ENCODE peak calls at places on chromosomes 1 and 21, in ten cellular contexts. One of them, this sample, is unnamed.

GRCh38 chr1:18485227-18485626 is 4.5 kb downstream of the KLHDC7A start:
- DNase-seq in esophagus squamous epithelium: no peak
- DNase-seq in GM12865: no peak
- DNase-seq in foreskin fibroblast: no peak
- DNase-seq in CD4-positive, alpha-beta T cell: no peak
- DNase-seq in activated B cell treated with CpG ODN at 0.5 μM for 24 hours: no peak
- DNase-seq in suprapubic skin: no peak
- DNase-seq in WTC11: no peak
- DNase-seq in ovary: no peak
- DNase-seq in HCT116: no peak
- DNase-seq in this sample: no peak

GRCh38 chr1:7019510-7019909 is 234.3 kb downstream of the CAMTA1 start:
- DNase-seq in esophagus squamous epithelium: no peak
- DNase-seq in GM12865: no peak
- DNase-seq in foreskin fibroblast: no peak
- DNase-seq in CD4-positive, alpha-beta T cell: no peak
- DNase-seq in activated B cell treated with CpG ODN at 0.5 μM for 24 hours: no peak
- DNase-seq in suprapubic skin: no peak
- DNase-seq in WTC11: no peak
- DNase-seq in ovary: no peak
- DNase-seq in HCT116: no peak
- DNase-seq in this sample: no peak

GRCh38 chr1:175220853-175221547 is 28.4 kb upstream of the KIAA0040 start:
- DNase-seq in esophagus squamous epithelium: no peak
- DNase-seq in GM12865: no peak
- DNase-seq in foreskin fibroblast: no peak
- DNase-seq in CD4-positive, alpha-beta T cell: no peak
- DNase-seq in activated B cell treated with CpG ODN at 0.5 μM for 24 hours: no peak
- DNase-seq in suprapubic skin: no peak
- DNase-seq in WTC11: no peak
- DNase-seq in ovary: no peak
- DNase-seq in HCT116: no peak
- DNase-seq in this sample: no peak

GRCh38 chr1:212967767-212968166 is 17.4 kb downstream of the VASH2 start:
- DNase-seq in esophagus squamous epithelium: no peak
- DNase-seq in GM12865: peak
- DNase-seq in foreskin fibroblast: peak
- DNase-seq in CD4-positive, alpha-beta T cell: no peak
- DNase-seq in activated B cell treated with CpG ODN at 0.5 μM for 24 hours: no peak
- DNase-seq in suprapubic skin: no peak
- DNase-seq in WTC11: peak
- DNase-seq in ovary: no peak
- DNase-seq in HCT116: peak
- DNase-seq in this sample: no peak

GRCh38 chr1:30322859-30323257 is 400.5 kb downstream of the MATN1 start:
- DNase-seq in esophagus squamous epithelium: no peak
- DNase-seq in GM12865: no peak
- DNase-seq in foreskin fibroblast: no peak
- DNase-seq in CD4-positive, alpha-beta T cell: no peak
- DNase-seq in activated B cell treated with CpG ODN at 0.5 μM for 24 hours: no peak
- DNase-seq in suprapubic skin: no peak
- DNase-seq in WTC11: peak
- DNase-seq in ovary: no peak
- DNase-seq in HCT116: no peak
- DNase-seq in this sample: no peak

GRCh38 chr21:15837603-15838002 is 107.8 kb downstream of the USP25 start:
- DNase-seq in esophagus squamous epithelium: no peak
- DNase-seq in GM12865: no peak
- DNase-seq in foreskin fibroblast: peak
- DNase-seq in CD4-positive, alpha-beta T cell: no peak
- DNase-seq in activated B cell treated with CpG ODN at 0.5 μM for 24 hours: no peak
- DNase-seq in suprapubic skin: no peak
- DNase-seq in WTC11: no peak
- DNase-seq in ovary: no peak
- DNase-seq in HCT116: no peak
- DNase-seq in this sample: no peak

GRCh38 chr1:53460666-53461328 is 1.6 kb downstream of the DMRTB1 start:
- DNase-seq in esophagus squamous epithelium: no peak
- DNase-seq in GM12865: no peak
- DNase-seq in foreskin fibroblast: no peak
- DNase-seq in CD4-positive, alpha-beta T cell: no peak
- DNase-seq in activated B cell treated with CpG ODN at 0.5 μM for 24 hours: no peak
- DNase-seq in suprapubic skin: no peak
- DNase-seq in WTC11: no peak
- DNase-seq in ovary: no peak
- DNase-seq in HCT116: no peak
- DNase-seq in this sample: no peak

GRCh38 chr1:85746777-85747176 is 38.5 kb upstream of the ZNHIT6 start:
- DNase-seq in esophagus squamous epithelium: no peak
- DNase-seq in GM12865: no peak
- DNase-seq in foreskin fibroblast: no peak
- DNase-seq in CD4-positive, alpha-beta T cell: no peak
- DNase-seq in activated B cell treated with CpG ODN at 0.5 μM for 24 hours: no peak
- DNase-seq in suprapubic skin: no peak
- DNase-seq in WTC11: no peak
- DNase-seq in ovary: no peak
- DNase-seq in HCT116: no peak
- DNase-seq in this sample: no peak

GRCh38 chr1:53132176-53132575 is 10.3 kb downstream of the SLC1A7 start:
- DNase-seq in esophagus squamous epithelium: no peak
- DNase-seq in GM12865: no peak
- DNase-seq in foreskin fibroblast: no peak
- DNase-seq in CD4-positive, alpha-beta T cell: no peak
- DNase-seq in activated B cell treated with CpG ODN at 0.5 μM for 24 hours: no peak
- DNase-seq in suprapubic skin: peak
- DNase-seq in WTC11: no peak
- DNase-seq in ovary: peak
- DNase-seq in HCT116: no peak
- DNase-seq in this sample: no peak

GRCh38 chr1:154222518-154222917 is 1.8 kb downstream of the UBAP2L start:
- DNase-seq in esophagus squamous epithelium: no peak
- DNase-seq in GM12865: no peak
- DNase-seq in foreskin fibroblast: no peak
- DNase-seq in CD4-positive, alpha-beta T cell: no peak
- DNase-seq in activated B cell treated with CpG ODN at 0.5 μM for 24 hours: no peak
- DNase-seq in suprapubic skin: no peak
- DNase-seq in WTC11: no peak
- DNase-seq in ovary: no peak
- DNase-seq in HCT116: no peak
- DNase-seq in this sample: no peak

GRCh38 chr1:243487649-243488227 is 231.9 kb downstream of the SDCCAG8 start:
- DNase-seq in esophagus squamous epithelium: no peak
- DNase-seq in GM12865: no peak
- DNase-seq in foreskin fibroblast: no peak
- DNase-seq in CD4-positive, alpha-beta T cell: no peak
- DNase-seq in activated B cell treated with CpG ODN at 0.5 μM for 24 hours: no peak
- DNase-seq in suprapubic skin: no peak
- DNase-seq in WTC11: peak
- DNase-seq in ovary: no peak
- DNase-seq in HCT116: peak
- DNase-seq in this sample: no peak

GRCh38 chr21:31781737-31782136 is 49.8 kb upstream of the SCAF4 start:
- DNase-seq in esophagus squamous epithelium: no peak
- DNase-seq in GM12865: no peak
- DNase-seq in foreskin fibroblast: peak
- DNase-seq in CD4-positive, alpha-beta T cell: no peak
- DNase-seq in activated B cell treated with CpG ODN at 0.5 μM for 24 hours: no peak
- DNase-seq in suprapubic skin: no peak
- DNase-seq in WTC11: no peak
- DNase-seq in ovary: peak
- DNase-seq in HCT116: no peak
- DNase-seq in this sample: peak

GRCh38 chr1:3987669-3988235 is 87.7 kb upstream of the C1orf174 start:
- DNase-seq in esophagus squamous epithelium: no peak
- DNase-seq in GM12865: no peak
- DNase-seq in foreskin fibroblast: no peak
- DNase-seq in CD4-positive, alpha-beta T cell: no peak
- DNase-seq in activated B cell treated with CpG ODN at 0.5 μM for 24 hours: no peak
- DNase-seq in suprapubic skin: no peak
- DNase-seq in WTC11: no peak
- DNase-seq in ovary: no peak
- DNase-seq in HCT116: no peak
- DNase-seq in this sample: no peak

GRCh38 chr1:38337711-38338110 is 291.1 kb upstream of the POU3F1 start:
- DNase-seq in esophagus squamous epithelium: no peak
- DNase-seq in GM12865: no peak
- DNase-seq in foreskin fibroblast: no peak
- DNase-seq in CD4-positive, alpha-beta T cell: no peak
- DNase-seq in activated B cell treated with CpG ODN at 0.5 μM for 24 hours: no peak
- DNase-seq in suprapubic skin: no peak
- DNase-seq in WTC11: no peak
- DNase-seq in ovary: no peak
- DNase-seq in HCT116: no peak
- DNase-seq in this sample: no peak
- TF ChIP-seq CTCF in esophagus squamous epithelium: no peak
- TF ChIP-seq CTCF in GM12865: no peak
- TF ChIP-seq CTCF in foreskin fibroblast: no peak
- TF ChIP-seq CTCF in CD4-positive, alpha-beta T cell: no peak
- TF ChIP-seq CTCF in activated B cell treated with CpG ODN at 0.5 μM for 24 hours: no peak
- TF ChIP-seq CTCF in suprapubic skin: no peak
- TF ChIP-seq CTCF in WTC11: no peak
- TF ChIP-seq CTCF in ovary: no peak
- TF ChIP-seq CTCF in HCT116: no peak
- TF ChIP-seq CTCF in this sample: no peak

GRCh38 chr1:207833956-207834660 is 76.8 kb downstream of the CD34 start:
- DNase-seq in esophagus squamous epithelium: no peak
- DNase-seq in GM12865: no peak
- DNase-seq in foreskin fibroblast: no peak
- DNase-seq in CD4-positive, alpha-beta T cell: no peak
- DNase-seq in activated B cell treated with CpG ODN at 0.5 μM for 24 hours: no peak
- DNase-seq in suprapubic skin: peak
- DNase-seq in WTC11: no peak
- DNase-seq in ovary: peak
- DNase-seq in HCT116: no peak
- DNase-seq in this sample: no peak
- TF ChIP-seq CTCF in esophagus squamous epithelium: no peak
- TF ChIP-seq CTCF in GM12865: no peak
- TF ChIP-seq CTCF in foreskin fibroblast: no peak
- TF ChIP-seq CTCF in CD4-positive, alpha-beta T cell: no peak
- TF ChIP-seq CTCF in activated B cell treated with CpG ODN at 0.5 μM for 24 hours: no peak
- TF ChIP-seq CTCF in suprapubic skin: no peak
- TF ChIP-seq CTCF in WTC11: no peak
- TF ChIP-seq CTCF in ovary: no peak
- TF ChIP-seq CTCF in HCT116: no peak
- TF ChIP-seq CTCF in this sample: no peak

GRCh38 chr1:64405833-64406232 is 64.1 kb upstream of the CACHD1 start:
- DNase-seq in esophagus squamous epithelium: no peak
- DNase-seq in GM12865: no peak
- DNase-seq in foreskin fibroblast: no peak
- DNase-seq in CD4-positive, alpha-beta T cell: no peak
- DNase-seq in activated B cell treated with CpG ODN at 0.5 μM for 24 hours: no peak
- DNase-seq in suprapubic skin: no peak
- DNase-seq in WTC11: no peak
- DNase-seq in ovary: no peak
- DNase-seq in HCT116: no peak
- DNase-seq in this sample: no peak

GRCh38 chr1:64401285-64401684 is 68.6 kb upstream of the CACHD1 start:
- DNase-seq in esophagus squamous epithelium: no peak
- DNase-seq in GM12865: no peak
- DNase-seq in foreskin fibroblast: no peak
- DNase-seq in CD4-positive, alpha-beta T cell: no peak
- DNase-seq in activated B cell treated with CpG ODN at 0.5 μM for 24 hours: no peak
- DNase-seq in suprapubic skin: no peak
- DNase-seq in WTC11: no peak
- DNase-seq in ovary: no peak
- DNase-seq in HCT116: no peak
- DNase-seq in this sample: no peak

GRCh38 chr1:64398937-64399336 is 71.0 kb upstream of the CACHD1 start:
- DNase-seq in esophagus squamous epithelium: no peak
- DNase-seq in GM12865: no peak
- DNase-seq in foreskin fibroblast: no peak
- DNase-seq in CD4-positive, alpha-beta T cell: no peak
- DNase-seq in activated B cell treated with CpG ODN at 0.5 μM for 24 hours: no peak
- DNase-seq in suprapubic skin: no peak
- DNase-seq in WTC11: no peak
- DNase-seq in ovary: no peak
- DNase-seq in HCT116: no peak
- DNase-seq in this sample: no peak

GRCh38 chr1:64403331-64403730 is 66.6 kb upstream of the CACHD1 start:
- DNase-seq in esophagus squamous epithelium: no peak
- DNase-seq in GM12865: no peak
- DNase-seq in foreskin fibroblast: peak
- DNase-seq in CD4-positive, alpha-beta T cell: no peak
- DNase-seq in activated B cell treated with CpG ODN at 0.5 μM for 24 hours: no peak
- DNase-seq in suprapubic skin: no peak
- DNase-seq in WTC11: no peak
- DNase-seq in ovary: no peak
- DNase-seq in HCT116: no peak
- DNase-seq in this sample: no peak

DNA sequence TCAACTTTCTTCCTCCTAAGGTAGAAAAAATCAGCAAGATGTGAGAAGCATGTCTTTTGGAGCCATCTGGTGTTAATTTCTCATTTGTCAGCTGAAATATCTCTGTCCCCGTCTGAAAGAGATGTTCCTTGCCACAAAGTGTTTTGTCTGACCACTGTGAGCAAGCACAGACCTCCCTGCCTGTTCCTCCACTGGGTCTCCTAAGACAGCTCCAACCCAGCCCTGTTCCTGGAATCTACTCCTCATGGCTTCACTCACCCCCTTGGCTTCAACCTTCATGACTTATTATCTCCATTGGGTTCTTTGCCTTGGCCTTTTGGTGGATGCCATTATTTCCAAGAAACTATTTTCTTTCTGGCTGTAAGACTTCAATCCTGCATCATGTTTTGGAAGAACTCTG is 65.7 kb upstream of the CACHD1 start:
- DNase-seq in esophagus squamous epithelium: no peak
- DNase-seq in GM12865: no peak
- DNase-seq in foreskin fibroblast: no peak
- DNase-seq in CD4-positive, alpha-beta T cell: no peak
- DNase-seq in activated B cell treated with CpG ODN at 0.5 μM for 24 hours: no peak
- DNase-seq in suprapubic skin: no peak
- DNase-seq in WTC11: no peak
- DNase-seq in ovary: no peak
- DNase-seq in HCT116: no peak
- DNase-seq in this sample: no peak
- TF ChIP-seq CTCF in esophagus squamous epithelium: no peak
- TF ChIP-seq CTCF in GM12865: no peak
- TF ChIP-seq CTCF in foreskin fibroblast: no peak
- TF ChIP-seq CTCF in CD4-positive, alpha-beta T cell: no peak
- TF ChIP-seq CTCF in activated B cell treated with CpG ODN at 0.5 μM for 24 hours: no peak
- TF ChIP-seq CTCF in suprapubic skin: no peak
- TF ChIP-seq CTCF in WTC11: no peak
- TF ChIP-seq CTCF in ovary: no peak
- TF ChIP-seq CTCF in HCT116: no peak
- TF ChIP-seq CTCF in this sample: no peak

DNA sequence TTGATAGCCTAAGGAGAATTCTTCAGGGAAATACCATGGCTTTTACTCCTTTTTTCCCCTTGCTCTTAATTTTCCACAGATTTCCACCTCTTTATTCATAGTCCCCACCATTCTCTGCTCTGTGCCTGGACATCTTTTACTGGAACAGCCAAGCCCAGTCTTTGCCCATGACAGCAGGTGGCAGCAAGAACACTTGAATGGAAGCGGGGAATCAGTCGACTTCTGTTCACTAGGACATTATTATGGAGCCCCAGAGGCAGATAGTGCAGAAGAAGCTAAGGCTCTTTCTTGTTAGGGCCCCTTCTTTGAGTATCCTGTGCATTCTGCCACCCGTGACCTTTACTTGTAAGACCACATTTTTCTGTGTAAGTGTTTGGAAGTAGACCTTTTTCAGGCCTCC is 6.3 kb downstream of the OR14I1 start:
- DNase-seq in esophagus squamous epithelium: no peak
- DNase-seq in GM12865: peak
- DNase-seq in foreskin fibroblast: no peak
- DNase-seq in CD4-positive, alpha-beta T cell: no peak
- DNase-seq in activated B cell treated with CpG ODN at 0.5 μM for 24 hours: no peak
- DNase-seq in suprapubic skin: no peak
- DNase-seq in WTC11: no peak
- DNase-seq in ovary: no peak
- DNase-seq in HCT116: no peak
- DNase-seq in this sample: no peak
- TF ChIP-seq CTCF in esophagus squamous epithelium: no peak
- TF ChIP-seq CTCF in GM12865: peak
- TF ChIP-seq CTCF in foreskin fibroblast: no peak
- TF ChIP-seq CTCF in CD4-positive, alpha-beta T cell: no peak
- TF ChIP-seq CTCF in activated B cell treated with CpG ODN at 0.5 μM for 24 hours: no peak
- TF ChIP-seq CTCF in suprapubic skin: no peak
- TF ChIP-seq CTCF in WTC11: no peak
- TF ChIP-seq CTCF in ovary: no peak
- TF ChIP-seq CTCF in HCT116: peak
- TF ChIP-seq CTCF in this sample: no peak

This sample was measured in CD14-positive monocyte.